ENCODE peak calls at places on chromosomes 1 and 21, in five cellular contexts. Z is right atrium auricular region; V is CD4-positive, CD25-positive, alpha-beta regulatory T cell; N is fibroblast of lung; H is H1. O is an unnamed sample. For H3K4me1, the result is how much of the 10 kb centered on the place peaks cover.

GRCh38 chr1:43232071-43232470 is 37.7 kb upstream of the TMEM125 start:
- DNase-seq in V (no peak), N (peak), Z (peak), H (no peak), O (no peak)

GRCh38 chr1:33407750-33408436 is 23.0 kb downstream of the PHC2 start:
- DNase-seq in N (no peak), Z (no peak), H (no peak), V (no peak), O (no peak)

GRCh38 chr1:216617081-216617480 is 106.1 kb downstream of the ESRRG start:
- DNase-seq in V (no peak), Z (no peak), N (no peak), H (no peak), O (no peak)

GRCh38 chr21:28334407-28334806 is 658.3 kb downstream of the LTN1 start:
- DNase-seq in N (peak), Z (no peak), H (no peak), V (no peak), O (no peak)

GRCh38 chr1:53078333-53079101 is 16.5 kb downstream of the PODN start:
- DNase-seq in N (no peak), Z (no peak), H (no peak), V (no peak), O (peak)

GRCh38 chr21:38388219-38388618 is 110.1 kb downstream of the ERG start:
- DNase-seq in N (peak), V (no peak), Z (no peak), H (no peak), O (no peak)

GRCh38 chr1:167833904-167834303 is 80.0 kb downstream of the ADCY10 start:
- DNase-seq in Z (no peak), N (no peak), H (no peak), V (no peak), O (no peak)

GRCh38 chr1:58718435-58718834 is 18.6 kb upstream of the MYSM1 start:
- DNase-seq in N (no peak), H (no peak), V (no peak), Z (no peak), O (no peak)

GRCh38 chr1:244106173-244106572 is 55.1 kb downstream of the ZBTB18 start:
- DNase-seq in H (no peak), V (no peak), Z (no peak), N (no peak), O (no peak)

GRCh38 chr1:14332158-14332557 is 266.3 kb upstream of the KAZN start:
- DNase-seq in V (no peak), Z (no peak), N (peak), H (no peak), O (no peak)

GRCh38 chr1:43853161-43853921 is 80.3 kb upstream of the ARTN start:
- DNase-seq in H (no peak), V (no peak), Z (no peak), N (peak), O (no peak)

GRCh38 chr1:8461341-8462110 is 143.6 kb downstream of the SLC45A1 start:
- DNase-seq in H (no peak), N (no peak), Z (no peak), V (no peak), O (no peak)

GRCh38 chr1:39497570-39497969 is 6.1 kb downstream of the BMP8A start:
- DNase-seq in N (no peak), V (no peak), H (no peak), Z (no peak), O (no peak)

GRCh38 chr1:222250376-222250775 is 297.5 kb downstream of the HHIPL2 start:
- DNase-seq in Z (no peak), H (no peak), N (peak), V (no peak), O (no peak)

GRCh38 chr1:186191511-186191910 is 183.5 kb downstream of the TPR start:
- DNase-seq in N (no peak), Z (no peak), H (no peak), V (no peak), O (no peak)
- H3K4me1 ChIP-seq in N (under half), Z (under half), H (under half), V (under half), O (under half)

DNA sequence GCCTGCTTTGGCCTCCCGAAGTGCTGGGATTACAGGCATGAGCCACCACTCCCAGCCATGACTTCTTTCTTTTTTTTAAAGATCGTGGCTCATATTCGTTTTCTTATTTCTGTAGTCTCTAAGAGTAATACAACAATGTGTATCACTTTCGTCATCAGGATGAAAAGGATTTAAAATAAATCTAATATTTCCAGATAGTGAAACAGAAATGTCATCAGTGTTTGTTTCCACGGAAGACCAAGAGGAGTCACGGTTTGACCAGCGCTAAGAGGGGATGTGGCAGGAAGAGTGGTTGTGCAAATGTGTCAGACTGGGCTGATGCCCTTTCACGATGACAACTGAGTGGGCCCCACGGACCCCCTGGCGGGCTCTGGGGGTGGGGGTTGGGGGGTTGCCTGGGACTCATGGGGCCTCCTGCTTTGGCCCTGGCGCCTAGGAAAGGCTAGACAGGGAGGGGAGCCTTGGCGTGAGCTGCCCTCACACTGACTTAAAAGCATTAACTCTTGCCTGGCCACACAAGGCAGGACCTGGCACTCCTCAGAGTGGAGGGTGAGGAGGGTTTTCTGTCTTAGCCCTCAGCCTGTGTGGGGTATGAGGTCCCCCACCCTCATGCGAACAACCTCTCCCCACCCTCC is 8.4 kb downstream of the SOX13 start:
- DNase-seq in N (no peak), H (no peak), V (no peak), Z (no peak), O (no peak)
- H3K27ac ChIP-seq in N (no peak), H (peak), V (no peak), Z (no peak), O (peak)

GRCh38 chr1:10717296-10718082 is 79.0 kb downstream of the CASZ1 start:
- DNase-seq in Z (no peak), N (no peak), H (no peak), V (no peak), O (no peak)

GRCh38 chr1:10718083-10718415 is 78.4 kb downstream of the CASZ1 start:
- DNase-seq in Z (no peak), V (no peak), H (no peak), N (no peak), O (no peak)

GRCh38 chr1:10716424-10716823 is 80.0 kb downstream of the CASZ1 start:
- DNase-seq in N (no peak), Z (no peak), V (no peak), H (no peak), O (no peak)

GRCh38 chr1:10714337-10715114 is 81.9 kb downstream of the CASZ1 start:
- DNase-seq in N (peak), Z (no peak), V (no peak), H (no peak), O (no peak)

DNA sequence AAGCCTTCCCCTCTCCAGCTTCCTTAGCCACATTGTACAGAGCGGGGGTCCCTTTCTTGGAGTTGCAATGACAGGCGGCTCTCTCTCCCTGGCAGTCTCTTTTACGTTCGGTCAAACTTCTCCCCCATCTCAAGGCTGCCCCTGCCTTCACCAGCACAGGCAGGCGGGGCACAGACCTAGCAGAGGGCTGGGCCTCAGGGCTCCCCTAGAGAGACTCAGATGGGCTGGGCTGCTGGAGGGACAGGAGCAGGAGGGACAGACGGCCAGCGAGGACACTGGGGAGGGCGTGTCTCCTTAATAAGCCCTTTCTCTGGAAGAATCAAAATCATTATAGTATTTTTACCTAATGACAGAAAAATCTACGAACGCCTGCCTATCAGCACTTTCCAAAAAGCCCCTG is 79.6 kb downstream of the CASZ1 start:
- DNase-seq in H (no peak), N (no peak), V (no peak), Z (no peak), O (no peak)
- H3K4me1 ChIP-seq in H (under half), N (under half), V (under half), Z (under half), O (under half)

GRCh38 chr1:152071123-152071522 is 17.7 kb downstream of the TCHHL1 start:
- DNase-seq in H (no peak), V (no peak), Z (no peak), N (no peak), O (no peak)
- H3K27ac ChIP-seq in H (no peak), V (no peak), Z (no peak), N (no peak), O (no peak)

DNA sequence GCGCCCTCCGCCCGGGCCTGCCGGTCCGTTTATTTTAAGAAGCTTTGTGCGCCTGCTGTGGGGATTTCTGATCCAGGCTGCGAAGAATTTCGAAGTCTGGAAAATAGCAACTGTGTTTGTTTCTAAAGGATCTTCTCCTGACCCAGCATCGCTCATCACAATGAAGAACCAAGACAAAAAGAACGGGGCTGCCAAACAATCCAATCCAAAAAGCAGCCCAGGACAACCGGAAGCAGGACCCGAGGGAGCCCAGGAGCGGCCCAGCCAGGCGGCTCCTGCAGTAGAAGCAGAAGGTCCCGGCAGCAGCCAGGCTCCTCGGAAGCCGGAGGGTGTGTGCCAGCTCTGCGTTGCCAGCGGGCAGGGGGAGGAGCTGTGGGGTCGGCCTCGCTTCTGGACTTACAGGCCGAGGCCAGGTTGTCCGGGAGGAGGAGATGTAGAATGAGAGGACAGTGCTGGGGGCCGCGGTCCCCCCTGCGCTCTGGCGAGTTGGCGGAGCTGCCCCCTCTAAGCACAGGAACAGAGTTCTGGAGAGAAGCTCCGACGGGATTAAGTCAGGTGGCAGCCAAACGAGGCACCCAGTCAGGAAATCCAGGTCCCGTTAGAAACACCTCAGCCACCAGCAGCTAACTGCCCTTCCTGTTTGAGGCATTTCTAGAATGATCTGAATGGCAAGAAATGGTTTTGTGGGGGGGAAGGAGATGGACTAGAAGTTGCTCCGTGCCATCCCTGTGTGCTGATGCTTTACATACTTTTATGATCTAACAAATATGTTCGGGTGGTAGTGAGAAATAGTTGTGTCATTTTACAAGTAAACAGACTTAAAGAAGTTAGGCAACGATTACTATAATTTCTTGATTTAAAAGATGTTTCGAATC is 948 bp downstream of the TXLNA start:
- DNase-seq in N (peak), Z (no peak), V (peak), H (peak), O (no peak)
- H3K4me1 ChIP-seq in N (under half), Z (under half), V (under half), H (under half), O (under half)

DNA sequence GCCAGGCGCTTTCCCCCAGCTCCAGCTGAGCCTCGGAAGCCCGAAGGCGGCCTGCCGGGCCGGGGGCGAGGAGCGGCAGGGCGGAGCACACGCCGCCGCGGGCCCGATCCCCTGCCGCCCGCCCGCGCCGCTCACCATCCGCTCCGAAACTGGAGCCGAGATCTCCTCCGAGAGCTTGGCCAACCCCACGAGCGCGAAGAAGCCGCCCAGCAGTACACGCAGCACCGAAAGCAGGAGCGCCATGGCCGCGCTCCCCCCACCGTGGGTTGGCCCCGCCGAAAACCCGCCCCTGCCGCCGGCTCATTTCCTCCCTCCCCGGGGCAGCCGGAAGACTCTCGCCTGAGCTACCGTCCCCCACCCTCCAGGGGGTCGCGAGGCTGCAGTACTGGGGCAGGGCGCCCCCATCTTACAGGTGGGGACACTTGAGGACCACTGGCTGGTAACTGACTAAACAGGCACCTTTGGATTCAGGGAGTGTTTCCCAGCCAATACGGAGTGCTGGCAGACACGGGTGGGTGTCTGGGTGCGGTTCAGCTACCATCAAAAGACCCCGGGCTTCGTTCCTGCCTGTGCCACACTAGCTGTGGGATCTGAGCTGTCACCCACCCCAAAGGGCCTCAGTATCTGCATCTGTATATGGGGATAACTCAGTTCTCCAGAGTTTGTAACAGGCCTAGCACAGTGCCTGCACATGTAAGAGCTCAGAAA is at the start of gene TMEM35B:
- DNase-seq in Z (no peak), N (peak), V (peak), H (peak), O (no peak)
- H3K27ac ChIP-seq in Z (peak), N (peak), V (peak), H (no peak), O (peak)

DNA sequence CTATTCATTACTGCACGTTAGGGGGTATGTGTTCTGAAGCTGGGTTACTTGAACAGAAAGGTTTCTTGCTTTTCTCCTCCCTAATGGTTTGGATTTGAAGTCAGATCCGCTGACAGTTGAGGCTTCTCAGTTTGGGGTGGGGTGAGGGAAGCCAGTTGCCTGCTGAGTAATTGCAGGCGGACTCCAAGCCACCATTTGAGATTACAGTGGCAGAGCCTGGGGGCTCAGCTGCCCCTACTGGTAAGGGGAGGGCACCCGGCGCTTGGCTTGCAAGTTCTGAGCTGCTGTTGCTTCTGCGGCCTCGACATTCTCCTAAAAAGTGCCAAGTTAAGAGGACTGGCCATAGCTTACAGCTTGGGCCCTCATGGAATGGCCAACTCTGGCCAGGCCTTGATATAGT is 2.0 kb downstream of the GRHL3 start:
- DNase-seq in N (no peak), V (no peak), H (no peak), Z (no peak), O (no peak)
- H3K4me1 ChIP-seq in N (under half), V (under half), H (under half), Z (under half), O (half or more)

GRCh38 chr21:45006536-45007079 is 66.8 kb downstream of the SLX9 start:
- DNase-seq in H (no peak), N (no peak), V (no peak), Z (no peak), O (no peak)
- H3K27ac ChIP-seq in H (no peak), N (no peak), V (no peak), Z (no peak), O (no peak)